ENCODE peak calls at places on chromosomes 11 and 22, in four cellular contexts. G, E, F and M are unnamed samples.

GRCh38 chr11:36657610-36658225 is 59.7 kb upstream of the RAG2 start:
- DNase-seq in F (no peak), E (no peak), G (no peak), M (no peak)

GRCh38 chr11:63813563-63814382 is 517 bp downstream of the SPINDOC start:
- DNase-seq in G (peak; percentile 56), F (peak; percentile 7), E (no peak), M (peak; percentile 25)

GRCh38 chr11:45662665-45663485 is 2.5 kb downstream of the CHST1 start:
- DNase-seq in F (no peak), E (no peak), G (peak; percentile 16), M (no peak)

GRCh38 chr11:71372693-71373657 is 75.2 kb downstream of the DHCR7 start:
- DNase-seq in G (no peak), F (no peak), E (no peak), M (no peak)

GRCh38 chr11:68455485-68455884 is 5.1 kb upstream of the PPP6R3 start:
- DNase-seq in G (no peak), F (no peak), E (no peak), M (no peak)

GRCh38 chr11:18493310-18493709 is 33.4 kb downstream of the TSG101 start:
- DNase-seq in G (no peak), F (no peak), E (no peak), M (no peak)

GRCh38 chr11:2188745-2189144 is 17.1 kb upstream of the TH start:
- DNase-seq in G (no peak), E (no peak), F (no peak), M (no peak)

GRCh38 chr11:88284306-88285057 is 53.1 kb downstream of the CTSC start:
- DNase-seq in G (no peak), F (no peak), E (no peak), M (no peak)

GRCh38 chr11:134994431-134994830 is 582.4 kb upstream of the B3GAT1 start:
- DNase-seq in G (no peak), E (no peak), F (no peak), M (no peak)

GRCh38 chr11:117600976-117601708 is 195.9 kb downstream of the DSCAML1 start:
- DNase-seq in E (no peak), F (no peak), G (no peak), M (no peak)

GRCh38 chr11:134277176-134278001 is 1.2 kb downstream of the GLB1L3 start:
- DNase-seq in E (no peak), F (no peak), G (no peak), M (no peak)

GRCh38 chr11:77212314-77213007 is 84.4 kb downstream of the MYO7A start:
- DNase-seq in F (no peak), G (no peak), E (no peak), M (no peak)

GRCh38 chr11:12122083-12122482 is 11.7 kb downstream of the MICAL2 start:
- DNase-seq in G (no peak), E (no peak), F (no peak), M (no peak)

GRCh38 chr22:28139993-28140392 is 220.9 kb upstream of the PITPNB start:
- DNase-seq in E (no peak), F (no peak), G (no peak), M (no peak)

GRCh38 chr11:60528934-60529333 is 13.7 kb downstream of the MS4A13 start:
- DNase-seq in G (peak; percentile 86), F (no peak), E (peak; percentile 38), M (no peak)

GRCh38 chr11:58905141-58905715 is 34.1 kb upstream of the GLYATL1 start:
- DNase-seq in E (no peak), G (no peak), F (no peak), M (no peak)

GRCh38 chr11:30617762-30618161 is 31.6 kb upstream of the MPPED2 start:
- DNase-seq in G (peak; percentile 3), F (no peak), E (no peak), M (no peak)

GRCh38 chr11:123525511-123525918 is 95.4 kb downstream of the GRAMD1B start:
- DNase-seq in F (no peak), E (no peak), G (no peak), M (no peak)

GRCh38 chr11:64121637-64122410 is 44.1 kb downstream of the MACROD1 start:
- DNase-seq in G (no peak), E (no peak), F (no peak), M (no peak)

GRCh38 chr11:99229544-99229943 is 208.8 kb downstream of the CNTN5 start:
- DNase-seq in G (no peak), E (no peak), F (no peak), M (no peak)

GRCh38 chr11:71548120-71548519 is at the start of gene KRTAP5-9:
- DNase-seq in G (no peak), F (no peak), E (no peak), M (no peak)

GRCh38 chr11:102592634-102593581 is 32.2 kb downstream of the MMP20 start:
- DNase-seq in G (peak; percentile 19), F (no peak), E (no peak), M (no peak)

GRCh38 chr22:23523746-23524145 is 56.3 kb downstream of the IGLL1 start:
- DNase-seq in E (no peak), F (no peak), G (no peak), M (no peak)

GRCh38 chr11:122491486-122491885 is 164.0 kb upstream of the UBASH3B start:
- DNase-seq in E (no peak), G (peak; percentile 8), F (no peak), M (no peak)

GRCh38 chr22:44711701-44712100 is 9.7 kb downstream of the PRR5 start:
- DNase-seq in G (no peak), E (no peak), F (no peak), M (no peak)

GRCh38 chr11:36492724-36493304 is 17.3 kb downstream of the TRAF6 start:
- DNase-seq in F (peak; percentile 5), E (peak; percentile 35), G (peak; percentile 60), M (no peak)